ENCODE peak calls at places on chromosomes 7 and 10, in nine cellular contexts. One of them, this sample, is unnamed.

GRCh38 chr10:97861351-97861750 is 11.7 kb downstream of the GOLGA7B start:
- DNase-seq in GM12878: no peak
- DNase-seq in K562: no peak
- DNase-seq in ovary: no peak
- DNase-seq in stomach: no peak
- DNase-seq in H1: no peak
- DNase-seq in transverse colon: no peak
- DNase-seq in suprapubic skin: no peak
- DNase-seq in A549: peak
- DNase-seq in this sample: no peak

GRCh38 chr7:42262907-42263466 is 26.0 kb upstream of the GLI3 start:
- DNase-seq in GM12878: no peak
- DNase-seq in K562: no peak
- DNase-seq in ovary: no peak
- DNase-seq in stomach: no peak
- DNase-seq in H1: no peak
- DNase-seq in transverse colon: peak
- DNase-seq in suprapubic skin: peak
- DNase-seq in A549: no peak
- DNase-seq in this sample: no peak

GRCh38 chr10:131774618-131775443 is 126.0 kb upstream of the PPP2R2D start:
- DNase-seq in GM12878: no peak
- DNase-seq in K562: no peak
- DNase-seq in ovary: no peak
- DNase-seq in stomach: peak
- DNase-seq in H1: peak
- DNase-seq in transverse colon: no peak
- DNase-seq in suprapubic skin: no peak
- DNase-seq in A549: no peak
- DNase-seq in this sample: no peak

GRCh38 chr7:138030679-138031351 is 28.9 kb upstream of the CREB3L2 start:
- DNase-seq in GM12878: no peak
- DNase-seq in K562: no peak
- DNase-seq in ovary: no peak
- DNase-seq in stomach: no peak
- DNase-seq in H1: no peak
- DNase-seq in transverse colon: no peak
- DNase-seq in suprapubic skin: no peak
- DNase-seq in A549: no peak
- DNase-seq in this sample: no peak

GRCh38 chr7:33287738-33288137 is 158.4 kb downstream of the BBS9 start:
- DNase-seq in GM12878: no peak
- DNase-seq in K562: no peak
- DNase-seq in ovary: no peak
- DNase-seq in stomach: no peak
- DNase-seq in H1: no peak
- DNase-seq in transverse colon: no peak
- DNase-seq in suprapubic skin: no peak
- DNase-seq in A549: no peak
- DNase-seq in this sample: no peak

GRCh38 chr10:51124852-51125251 is 50.6 kb downstream of the PRKG1 start:
- DNase-seq in GM12878: no peak
- DNase-seq in K562: no peak
- DNase-seq in ovary: no peak
- DNase-seq in stomach: no peak
- DNase-seq in H1: no peak
- DNase-seq in transverse colon: no peak
- DNase-seq in suprapubic skin: no peak
- DNase-seq in A549: no peak
- DNase-seq in this sample: no peak

GRCh38 chr10:31929986-31930675 is 1.5 kb upstream of the ARHGAP12 start:
- DNase-seq in GM12878: no peak
- DNase-seq in K562: no peak
- DNase-seq in ovary: no peak
- DNase-seq in stomach: no peak
- DNase-seq in H1: no peak
- DNase-seq in transverse colon: no peak
- DNase-seq in suprapubic skin: no peak
- DNase-seq in A549: no peak
- DNase-seq in this sample: no peak

GRCh38 chr7:49264530-49264929 is 340.2 kb downstream of the CDC14C start:
- DNase-seq in GM12878: no peak
- DNase-seq in K562: no peak
- DNase-seq in ovary: no peak
- DNase-seq in stomach: no peak
- DNase-seq in H1: no peak
- DNase-seq in transverse colon: no peak
- DNase-seq in suprapubic skin: no peak
- DNase-seq in A549: no peak
- DNase-seq in this sample: no peak

GRCh38 chr10:120262857-120263547 is 194.0 kb upstream of the PLPP4 start:
- DNase-seq in GM12878: peak
- DNase-seq in K562: no peak
- DNase-seq in ovary: no peak
- DNase-seq in stomach: no peak
- DNase-seq in H1: no peak
- DNase-seq in transverse colon: no peak
- DNase-seq in suprapubic skin: no peak
- DNase-seq in A549: no peak
- DNase-seq in this sample: no peak

GRCh38 chr7:117172283-117172682 is 150.6 kb downstream of the WNT2 start:
- DNase-seq in GM12878: no peak
- DNase-seq in K562: no peak
- DNase-seq in ovary: no peak
- DNase-seq in stomach: no peak
- DNase-seq in H1: no peak
- DNase-seq in transverse colon: no peak
- DNase-seq in suprapubic skin: no peak
- DNase-seq in A549: no peak
- DNase-seq in this sample: no peak

GRCh38 chr10:82982110-82982608 is 1107.2 kb downstream of the NRG3 start:
- DNase-seq in GM12878: no peak
- DNase-seq in K562: no peak
- DNase-seq in ovary: no peak
- DNase-seq in stomach: no peak
- DNase-seq in H1: no peak
- DNase-seq in transverse colon: no peak
- DNase-seq in suprapubic skin: no peak
- DNase-seq in A549: no peak
- DNase-seq in this sample: no peak

GRCh38 chr7:151251328-151251925 is 2.9 kb upstream of the SMARCD3 start:
- DNase-seq in GM12878: no peak
- DNase-seq in K562: no peak
- DNase-seq in ovary: peak
- DNase-seq in stomach: peak
- DNase-seq in H1: peak
- DNase-seq in transverse colon: peak
- DNase-seq in suprapubic skin: peak
- DNase-seq in A549: peak
- DNase-seq in this sample: peak

GRCh38 chr10:50592961-50593418 is 30.8 kb downstream of the SGMS1 start:
- DNase-seq in GM12878: no peak
- DNase-seq in K562: no peak
- DNase-seq in ovary: no peak
- DNase-seq in stomach: no peak
- DNase-seq in H1: no peak
- DNase-seq in transverse colon: no peak
- DNase-seq in suprapubic skin: no peak
- DNase-seq in A549: no peak
- DNase-seq in this sample: no peak

DNA sequence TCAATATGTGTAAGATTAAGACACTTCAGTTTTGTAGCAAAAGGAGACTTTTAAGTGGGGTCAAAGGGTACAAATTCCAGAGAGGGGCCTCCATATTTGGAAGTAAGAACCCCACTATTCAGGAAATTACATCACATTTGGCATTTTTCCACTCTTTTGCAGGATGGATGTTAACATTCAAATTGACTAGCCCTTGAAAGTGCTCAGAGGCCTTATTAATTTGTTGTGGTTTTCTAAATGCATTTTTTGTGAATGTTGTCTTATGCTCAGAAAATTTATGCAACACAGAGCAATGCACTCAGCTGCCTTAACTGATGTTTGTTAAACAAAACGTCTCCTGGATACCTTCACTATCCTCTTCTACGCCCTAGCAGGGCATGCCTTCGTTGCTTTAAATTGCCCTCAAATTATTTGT is 50.9 kb upstream of the PDLIM1 start:
- DNase-seq in GM12878: no peak
- DNase-seq in K562: no peak
- DNase-seq in ovary: no peak
- DNase-seq in stomach: no peak
- DNase-seq in H1: no peak
- DNase-seq in transverse colon: no peak
- DNase-seq in suprapubic skin: no peak
- DNase-seq in A549: no peak
- DNase-seq in this sample: no peak
- TF ChIP-seq EP300 in GM12878: no peak
- TF ChIP-seq EP300 in K562: no peak
- TF ChIP-seq EP300 in ovary: no peak
- TF ChIP-seq EP300 in stomach: no peak
- TF ChIP-seq EP300 in H1: no peak
- TF ChIP-seq EP300 in transverse colon: no peak
- TF ChIP-seq EP300 in suprapubic skin: no peak
- TF ChIP-seq EP300 in A549: no peak
- TF ChIP-seq EP300 in this sample: no peak

GRCh38 chr7:115349635-115350034 is 427.7 kb downstream of the MDFIC start:
- DNase-seq in GM12878: no peak
- DNase-seq in K562: no peak
- DNase-seq in ovary: no peak
- DNase-seq in stomach: no peak
- DNase-seq in H1: no peak
- DNase-seq in transverse colon: no peak
- DNase-seq in suprapubic skin: no peak
- DNase-seq in A549: no peak
- DNase-seq in this sample: no peak

GRCh38 chr7:115356139-115356746 is 434.3 kb downstream of the MDFIC start:
- DNase-seq in GM12878: no peak
- DNase-seq in K562: no peak
- DNase-seq in ovary: no peak
- DNase-seq in stomach: no peak
- DNase-seq in H1: no peak
- DNase-seq in transverse colon: no peak
- DNase-seq in suprapubic skin: no peak
- DNase-seq in A549: no peak
- DNase-seq in this sample: peak

GRCh38 chr7:115350764-115351163 is 428.9 kb downstream of the MDFIC start:
- DNase-seq in GM12878: no peak
- DNase-seq in K562: no peak
- DNase-seq in ovary: no peak
- DNase-seq in stomach: no peak
- DNase-seq in H1: no peak
- DNase-seq in transverse colon: no peak
- DNase-seq in suprapubic skin: no peak
- DNase-seq in A549: no peak
- DNase-seq in this sample: no peak

GRCh38 chr7:115354925-115355324 is 433.0 kb downstream of the MDFIC start:
- DNase-seq in GM12878: no peak
- DNase-seq in K562: no peak
- DNase-seq in ovary: no peak
- DNase-seq in stomach: no peak
- DNase-seq in H1: no peak
- DNase-seq in transverse colon: no peak
- DNase-seq in suprapubic skin: no peak
- DNase-seq in A549: no peak
- DNase-seq in this sample: no peak

GRCh38 chr7:115352375-115352774 is 430.5 kb downstream of the MDFIC start:
- DNase-seq in GM12878: no peak
- DNase-seq in K562: no peak
- DNase-seq in ovary: no peak
- DNase-seq in stomach: no peak
- DNase-seq in H1: no peak
- DNase-seq in transverse colon: no peak
- DNase-seq in suprapubic skin: no peak
- DNase-seq in A549: no peak
- DNase-seq in this sample: no peak
- TF ChIP-seq EP300 in GM12878: no peak
- TF ChIP-seq EP300 in K562: no peak
- TF ChIP-seq EP300 in ovary: no peak
- TF ChIP-seq EP300 in stomach: no peak
- TF ChIP-seq EP300 in H1: no peak
- TF ChIP-seq EP300 in transverse colon: no peak
- TF ChIP-seq EP300 in suprapubic skin: no peak
- TF ChIP-seq EP300 in A549: no peak
- TF ChIP-seq EP300 in this sample: no peak

GRCh38 chr7:73706122-73707044 is 13.1 kb downstream of the STX1A start:
- DNase-seq in GM12878: no peak
- DNase-seq in K562: no peak
- DNase-seq in ovary: no peak
- DNase-seq in stomach: no peak
- DNase-seq in H1: peak
- DNase-seq in transverse colon: no peak
- DNase-seq in suprapubic skin: no peak
- DNase-seq in A549: peak
- DNase-seq in this sample: no peak
- TF ChIP-seq EP300 in GM12878: no peak
- TF ChIP-seq EP300 in K562: peak
- TF ChIP-seq EP300 in ovary: no peak
- TF ChIP-seq EP300 in stomach: no peak
- TF ChIP-seq EP300 in H1: no peak
- TF ChIP-seq EP300 in transverse colon: no peak
- TF ChIP-seq EP300 in suprapubic skin: no peak
- TF ChIP-seq EP300 in A549: peak
- TF ChIP-seq EP300 in this sample: no peak

GRCh38 chr7:28841766-28842165 is 116.4 kb downstream of the TRIL start:
- DNase-seq in GM12878: no peak
- DNase-seq in K562: no peak
- DNase-seq in ovary: no peak
- DNase-seq in stomach: no peak
- DNase-seq in H1: no peak
- DNase-seq in transverse colon: no peak
- DNase-seq in suprapubic skin: no peak
- DNase-seq in A549: no peak
- DNase-seq in this sample: no peak
- TF ChIP-seq EP300 in GM12878: no peak
- TF ChIP-seq EP300 in K562: no peak
- TF ChIP-seq EP300 in ovary: no peak
- TF ChIP-seq EP300 in stomach: no peak
- TF ChIP-seq EP300 in H1: no peak
- TF ChIP-seq EP300 in transverse colon: no peak
- TF ChIP-seq EP300 in suprapubic skin: no peak
- TF ChIP-seq EP300 in A549: no peak
- TF ChIP-seq EP300 in this sample: no peak